ENCODE peak calls at places on chromosome 19, in nine cellular contexts. Y is activated CD8-positive, alpha-beta T cell treated with anti-CD3 and anti-CD28 coated beads, Interleukin-2, amount 10 ng/mL, durations not matched to agents 7 days and 5 days; C is GM12891; W is head of caudate nucleus; J is LHCN-M2; B is cardiac muscle cell; H is mesothelial cell of epicardium; D is stomach; X is NCI-H510A treated with DMSO at 0.1 percent for 48 hours. R is an unnamed sample.

GRCh38 chr19:7658219-7658686 is 10.6 kb upstream of the RETN start:
- DNase-seq in J (peak; percentile 13), C (peak; percentile 92), B (no peak), H (no peak), D (no peak), X (no peak), W (peak; percentile 24), Y (peak; percentile 77), R (no peak)

GRCh38 chr19:39759457-39760184 is 19.0 kb upstream of the LEUTX start:
- DNase-seq in J (no peak), B (no peak), Y (no peak), X (no peak), D (no peak), C (no peak), H (no peak), W (no peak), R (no peak)

GRCh38 chr19:53808710-53809125 is 15.4 kb downstream of the NLRP12 start:
- DNase-seq in Y (no peak), J (peak; percentile 45), D (no peak), H (no peak), B (peak; percentile 73), W (peak; percentile 7), C (no peak), X (no peak), R (peak; percentile 18)

GRCh38 chr19:14526423-14526822 is 3.0 kb upstream of the TECR start:
- DNase-seq in X (no peak), D (no peak), W (no peak), B (no peak), C (no peak), Y (no peak), J (no peak), H (no peak), R (no peak)

GRCh38 chr19:44807652-44808462 is 1.0 kb upstream of the BCAM start:
- DNase-seq in Y (no peak), J (peak; percentile 23), W (peak; percentile 18), C (no peak), D (peak; percentile 59), H (peak; percentile 46), B (peak; percentile 57), X (peak; percentile 63), R (peak; percentile 35)

GRCh38 chr19:48616491-48617056 is 1.7 kb upstream of the FAM83E start:
- DNase-seq in H (no peak), J (no peak), W (no peak), Y (no peak), C (no peak), B (no peak), X (no peak), D (no peak), R (no peak)

GRCh38 chr19:46863818-46864629 is 3.2 kb downstream of the ARHGAP35 start:
- DNase-seq in B (peak; percentile 84), W (peak; percentile 21), Y (no peak), H (no peak), D (peak; percentile 39), X (peak; percentile 37), J (peak; percentile 62), C (no peak), R (peak; percentile 61)

GRCh38 chr19:8366121-8366581 is 2.2 kb downstream of the ANGPTL4 start:
- DNase-seq in Y (no peak), X (no peak), H (no peak), B (peak; percentile 26), D (no peak), J (no peak), C (no peak), W (no peak), R (no peak)

GRCh38 chr19:31054430-31054829 is 294.8 kb downstream of the TSHZ3 start:
- DNase-seq in C (no peak), J (peak; percentile 65), X (no peak), Y (peak; percentile 29), B (peak; percentile 78), W (no peak), D (peak; percentile 26), H (no peak), R (no peak)

GRCh38 chr19:23070353-23070781 is 46.5 kb upstream of the ZNF730 start:
- DNase-seq in B (peak; percentile 60), Y (peak; percentile 21), W (peak; percentile 10), C (peak; percentile 43), D (no peak), J (peak; percentile 30), H (no peak), X (no peak), R (no peak)